ENCODE peak calls at places on chromosomes 6 and 20, in eight cellular contexts. I is AG04450, Q is uterus, H is astrocyte of the spinal cord, Z is pancreas, P is H1, E is fibroblast of the aortic adventitia, S is esophagus muscularis mucosa. G is an unnamed sample.

GRCh38 chr6:22133352-22133751 is 163.5 kb downstream of the PRL start:
- DNase-seq in I (no peak), Q (no peak), H (no peak), Z (peak), P (no peak), E (no peak), S (no peak), G (no peak)

GRCh38 chr6:158669145-158670035 is 19.5 kb downstream of the SYTL3 start:
- DNase-seq in I (no peak), Q (no peak), H (no peak), Z (no peak), P (no peak), E (no peak), S (no peak), G (no peak)

GRCh38 chr6:63573140-63573898 is 1.0 kb downstream of the LOC128125822 start:
- DNase-seq in I (no peak), Q (peak), H (peak), Z (peak), P (peak), E (peak), S (peak), G (peak)

GRCh38 chr6:10719386-10720228 is 3.3 kb upstream of the TMEM14C start:
- DNase-seq in I (no peak), Q (peak), H (peak), Z (peak), P (no peak), E (peak), S (no peak), G (no peak)

GRCh38 chr6:108364470-108364869 is 69.6 kb downstream of the AFG1L start:
- DNase-seq in I (no peak), Q (no peak), H (no peak), Z (no peak), P (no peak), E (no peak), S (no peak), G (no peak)

GRCh38 chr20:8043687-8044278 is 24.2 kb upstream of the TMX4 start:
- DNase-seq in I (no peak), Q (no peak), H (peak), Z (no peak), P (no peak), E (peak), S (no peak), G (peak)

GRCh38 chr6:45827952-45828530 is 187.6 kb downstream of the CLIC5 start:
- DNase-seq in I (peak), Q (no peak), H (no peak), Z (no peak), P (no peak), E (no peak), S (no peak), G (no peak)

GRCh38 chr20:21767739-21768223 is 62.3 kb downstream of the PAX1 start:
- DNase-seq in I (no peak), Q (no peak), H (no peak), Z (no peak), P (peak), E (no peak), S (no peak), G (no peak)

GRCh38 chr20:63055575-63056235 is 48.9 kb upstream of the BHLHE23 start:
- DNase-seq in I (no peak), Q (no peak), H (no peak), Z (no peak), P (no peak), E (no peak), S (no peak), G (no peak)

GRCh38 chr20:19589731-19590362 is 168.2 kb upstream of the RIN2 start:
- DNase-seq in I (no peak), Q (no peak), H (no peak), Z (no peak), P (no peak), E (no peak), S (no peak), G (no peak)

GRCh38 chr6:3653528-3654070 is 97.9 kb downstream of the PXDC1 start:
- DNase-seq in I (no peak), Q (no peak), H (no peak), Z (no peak), P (no peak), E (no peak), S (peak), G (no peak)

GRCh38 chr6:111830003-111830402 is 43.2 kb downstream of the FYN start:
- DNase-seq in I (no peak), Q (no peak), H (no peak), Z (no peak), P (no peak), E (no peak), S (no peak), G (no peak)

DNA sequence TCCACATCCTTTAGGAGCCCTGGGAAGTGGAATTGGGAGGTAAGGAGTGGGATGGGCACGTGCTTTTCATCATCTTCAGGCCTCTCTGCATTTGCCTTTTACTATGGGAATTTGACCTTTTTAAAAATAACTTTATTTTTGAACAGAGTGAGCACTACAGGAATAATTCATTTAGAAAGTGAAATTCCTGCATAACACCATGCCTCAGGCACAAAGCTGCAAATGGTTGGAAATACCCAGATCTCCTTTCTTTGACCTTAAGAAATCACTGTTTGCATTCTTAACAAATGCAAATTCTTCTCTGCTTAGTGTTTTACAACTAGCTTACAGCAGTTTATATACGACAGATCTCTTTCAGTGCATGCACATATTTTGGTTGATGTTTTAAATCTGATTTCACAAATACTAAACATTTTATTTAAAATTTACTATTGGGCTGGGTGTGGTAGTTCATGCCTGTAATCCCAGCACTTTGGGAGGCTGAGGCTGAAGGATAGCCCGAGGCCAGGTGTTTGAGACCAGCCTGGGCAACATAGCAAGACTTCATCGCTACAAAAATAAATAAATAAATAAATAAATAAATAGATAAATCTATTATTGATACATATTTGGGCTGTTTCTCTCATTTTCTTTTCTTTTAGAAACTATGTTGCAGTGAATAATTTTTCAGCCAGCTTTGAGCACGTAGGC is 24.5 kb downstream of the CST8 start:
- DNase-seq in I (no peak), Q (no peak), H (no peak), Z (no peak), P (no peak), E (no peak), S (no peak), G (peak)
- TF ChIP-seq CTCF in I (no peak), Q (no peak), H (no peak), Z (no peak), P (no peak), E (no peak), S (no peak), G (no peak)

DNA sequence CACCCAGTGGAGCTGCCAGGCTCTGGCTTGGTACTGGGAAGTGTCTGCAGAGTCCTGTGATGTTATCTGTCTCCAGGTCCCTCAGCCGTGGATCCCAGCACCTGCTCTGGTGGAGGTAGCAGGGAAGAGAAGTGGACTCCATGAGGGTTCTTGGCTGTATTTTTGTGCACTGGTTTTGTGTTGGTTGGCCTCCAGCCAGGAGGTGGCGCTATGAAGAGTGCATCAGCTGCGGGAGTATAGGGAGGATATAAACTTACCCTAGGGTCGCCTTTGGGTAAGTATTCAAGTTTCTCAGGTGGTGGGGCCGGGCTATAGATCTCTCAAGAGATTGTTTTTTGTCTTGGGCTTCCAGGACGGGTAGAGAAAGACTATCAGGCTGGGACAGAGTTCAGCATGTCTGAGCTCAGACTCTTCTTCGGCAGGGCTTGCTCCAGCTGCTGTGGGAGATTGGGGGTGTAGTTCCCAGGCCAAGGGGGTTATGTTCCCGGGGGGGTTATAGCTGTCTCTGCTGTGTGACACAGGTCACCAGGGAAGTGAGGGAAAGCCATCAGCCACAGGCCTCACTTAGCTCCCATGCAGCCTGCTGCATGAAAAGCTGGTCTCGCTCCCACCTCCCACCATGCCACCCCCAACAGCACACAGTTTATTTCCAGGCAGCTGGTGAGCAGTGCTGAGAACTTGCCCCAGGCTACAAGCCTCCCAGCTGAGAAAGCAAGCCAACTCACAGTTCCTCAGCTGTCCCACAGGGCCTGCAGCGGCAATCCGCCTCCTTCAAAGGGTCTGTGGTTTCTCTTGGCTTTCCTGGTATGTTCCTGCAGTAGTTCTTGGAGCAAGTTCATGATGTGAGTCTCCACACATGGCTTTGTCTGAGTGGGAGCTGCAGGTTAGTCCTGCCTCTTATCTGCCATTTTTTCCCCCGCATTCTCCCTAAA is 115.7 kb downstream of the AIG1 start:
- DNase-seq in I (peak), Q (no peak), H (peak), Z (no peak), P (no peak), E (peak), S (no peak), G (peak)
- TF ChIP-seq CTCF in I (no peak), Q (no peak), H (peak), Z (no peak), P (peak), E (peak), S (no peak), G (peak)

GRCh38 chr6:131910219-131910589 is 41.0 kb downstream of the CCN2 start:
- DNase-seq in I (no peak), Q (no peak), H (no peak), Z (no peak), P (no peak), E (no peak), S (no peak), G (no peak)
- TF ChIP-seq CTCF in I (no peak), Q (no peak), H (no peak), Z (no peak), P (no peak), E (no peak), S (no peak), G (peak)

GRCh38 chr20:14741616-14742015 is 404.2 kb upstream of the FLRT3 start:
- DNase-seq in I (no peak), Q (no peak), H (no peak), Z (no peak), P (no peak), E (no peak), S (no peak), G (no peak)
- TF ChIP-seq CTCF in I (no peak), Q (no peak), H (no peak), Z (no peak), P (no peak), E (no peak), S (no peak), G (no peak)